ENCODE peak calls at places on chromosome 20, in seven cellular contexts. K, R, G, A, D, O and N are unnamed samples.

GRCh38 chr20:62008643-62009183 is 57.0 kb downstream of the TAF4 start:
- DNase-seq in K (no peak), R (no peak), G (no peak), A (no peak), D (no peak), O (no peak), N (no peak)

GRCh38 chr20:58692579-58693225 is at the start of gene NPEPL1:
- DNase-seq in K (peak), R (no peak), G (peak), A (peak), D (no peak), O (no peak), N (peak)

GRCh38 chr20:51347871-51348270 is 194.6 kb downstream of the NFATC2 start:
- DNase-seq in K (no peak), R (no peak), G (no peak), A (no peak), D (no peak), O (no peak), N (no peak)

GRCh38 chr20:35992713-35993335 is 24.4 kb downstream of the CNBD2 start:
- DNase-seq in K (no peak), R (no peak), G (peak), A (peak), D (peak), O (no peak), N (peak)

GRCh38 chr20:52533401-52533800 is 341.8 kb upstream of the ZFP64 start:
- DNase-seq in K (no peak), R (no peak), G (no peak), A (no peak), D (no peak), O (no peak), N (no peak)

GRCh38 chr20:64024141-64024990 is 11.6 kb upstream of the C20orf204 start:
- DNase-seq in K (no peak), R (no peak), G (no peak), A (no peak), D (no peak), O (no peak), N (no peak)

GRCh38 chr20:12640255-12640654 is 368.5 kb upstream of the SPTLC3 start:
- DNase-seq in K (peak), R (no peak), G (no peak), A (no peak), D (no peak), O (no peak), N (no peak)

GRCh38 chr20:10633708-10634107 is 40.1 kb downstream of the JAG1 start:
- DNase-seq in K (no peak), R (no peak), G (no peak), A (no peak), D (no peak), O (no peak), N (no peak)

GRCh38 chr20:38109657-38110524 is 55.2 kb downstream of the TGM2 start:
- DNase-seq in K (peak), R (no peak), G (peak), A (no peak), D (no peak), O (no peak), N (no peak)

GRCh38 chr20:30811896-30812671 is 445.4 kb upstream of the DEFB115 start:
- DNase-seq in K (peak), R (no peak), G (peak), A (no peak), D (no peak), O (no peak), N (no peak)

GRCh38 chr20:37262516-37262915 is 902 bp upstream of the GHRH start:
- DNase-seq in K (no peak), R (no peak), G (no peak), A (no peak), D (peak), O (no peak), N (no peak)

GRCh38 chr20:53447271-53447670 is 146.4 kb downstream of the ZNF217 start:
- DNase-seq in K (no peak), R (no peak), G (no peak), A (no peak), D (no peak), O (no peak), N (no peak)

GRCh38 chr20:17419459-17419858 is 111.7 kb downstream of the BFSP1 start:
- DNase-seq in K (no peak), R (no peak), G (no peak), A (no peak), D (peak), O (no peak), N (no peak)